ENCODE peak calls at places on chromosomes 1 and 21, in six cellular contexts. G is brain microvascular endothelial cell, X is endodermal cell, M is fibroblast of the aortic adventitia, Z is breast epithelium, C is AG04450. F is an unnamed sample.

GRCh38 chr21:46634427-46634826 is 1.0 kb upstream of the PRMT2 start:
- DNase-seq in M (no peak), Z (no peak), G (no peak), C (no peak), X (no peak), F (no peak)

GRCh38 chr1:234507089-234507488 is 28.1 kb upstream of the TARBP1 start:
- DNase-seq in Z (no peak), M (no peak), G (no peak), C (no peak), X (no peak), F (no peak)

GRCh38 chr1:36400825-36401601 is 3.3 kb upstream of the LSM10 start:
- DNase-seq in C (no peak), X (peak), Z (peak), M (peak), G (peak), F (no peak)

GRCh38 chr1:193427524-193427923 is 241.1 kb upstream of the B3GALT2 start:
- DNase-seq in G (peak), C (no peak), M (no peak), X (no peak), Z (no peak), F (no peak)

GRCh38 chr1:115838805-115839705 is 1.9 kb downstream of the NHLH2 start:
- DNase-seq in C (no peak), Z (peak), X (peak), M (no peak), G (no peak), F (peak)

GRCh38 chr1:193556042-193556441 is 369.6 kb upstream of the B3GALT2 start:
- DNase-seq in Z (no peak), G (no peak), C (no peak), X (no peak), M (no peak), F (no peak)

GRCh38 chr1:67721650-67722291 is 36.8 kb downstream of the GADD45A start:
- DNase-seq in G (no peak), C (no peak), M (no peak), Z (no peak), X (no peak), F (no peak)

GRCh38 chr1:182286761-182287160 is 104.8 kb downstream of the GLUL start:
- DNase-seq in Z (no peak), C (no peak), G (no peak), M (no peak), X (no peak), F (no peak)

GRCh38 chr1:182315157-182315556 is 76.4 kb downstream of the GLUL start:
- DNase-seq in M (no peak), X (peak), Z (no peak), G (no peak), C (no peak), F (no peak)

GRCh38 chr1:64000021-64000420 is 203.4 kb upstream of the UBE2U start:
- DNase-seq in Z (no peak), C (no peak), M (peak), X (no peak), G (no peak), F (peak)

GRCh38 chr21:34962136-34962535 is 87.0 kb downstream of the RUNX1 start:
- DNase-seq in C (no peak), M (no peak), Z (no peak), G (no peak), X (no peak), F (no peak)

GRCh38 chr1:19596719-19597462 is 47.2 kb upstream of the NBL1 start:
- DNase-seq in G (peak), C (peak), X (peak), Z (peak), M (peak), F (peak)

GRCh38 chr1:22808186-22808845 is 97.7 kb downstream of the EPHB2 start:
- DNase-seq in Z (peak), C (peak), G (peak), M (peak), X (no peak), F (peak)

GRCh38 chr1:22976127-22976460 is 3.4 kb upstream of the LACTBL1 start:
- DNase-seq in Z (no peak), C (no peak), M (no peak), X (no peak), G (no peak), F (no peak)

GRCh38 chr1:111285879-111286278 is 4.8 kb upstream of the CHIA start:
- DNase-seq in C (no peak), M (no peak), X (peak), G (no peak), Z (no peak), F (peak)

GRCh38 chr1:46522184-46522968 is 29.1 kb downstream of the KNCN start:
- DNase-seq in G (peak), C (no peak), Z (peak), X (peak), M (peak), F (peak)

GRCh38 chr21:43751955-43752591 is 24.0 kb downstream of the CSTB start:
- DNase-seq in M (no peak), G (no peak), X (no peak), C (no peak), Z (no peak), F (no peak)

GRCh38 chr1:35112668-35113067 is 33.5 kb downstream of the ZMYM1 start:
- DNase-seq in X (no peak), M (peak), C (no peak), G (no peak), Z (no peak), F (no peak)

GRCh38 chr1:44775930-44776748 is 799 bp downstream of the RPS8 start:
- DNase-seq in X (no peak), G (no peak), Z (no peak), C (no peak), M (peak), F (peak)

GRCh38 chr1:40708750-40709099 is 17.2 kb downstream of the NFYC start:
- DNase-seq in C (peak), M (peak), Z (no peak), X (no peak), G (no peak), F (peak)

GRCh38 chr1:115184260-115184950 is 95.1 kb upstream of the TSPAN2 start:
- DNase-seq in M (no peak), Z (no peak), C (no peak), X (no peak), G (no peak), F (no peak)

GRCh38 chr1:208174200-208174599 is 70.0 kb downstream of the PLXNA2 start:
- DNase-seq in C (no peak), Z (no peak), X (no peak), M (no peak), G (no peak), F (no peak)

GRCh38 chr1:208173749-208174148 is 70.4 kb downstream of the PLXNA2 start:
- DNase-seq in G (no peak), Z (no peak), C (no peak), M (no peak), X (no peak), F (no peak)

GRCh38 chr1:208176654-208177053 is 67.5 kb downstream of the PLXNA2 start:
- DNase-seq in M (no peak), X (no peak), Z (no peak), G (no peak), C (no peak), F (no peak)

GRCh38 chr1:208174736-208175507 is 69.3 kb downstream of the PLXNA2 start:
- DNase-seq in Z (no peak), G (peak), C (no peak), X (peak), M (peak), F (no peak)

GRCh38 chr1:208175508-208175895 is 68.7 kb downstream of the PLXNA2 start:
- DNase-seq in X (no peak), Z (no peak), G (no peak), C (no peak), M (no peak), F (no peak)
- TF ChIP-seq CTCF in X (no peak), Z (no peak), G (no peak), C (no peak), M (no peak), F (no peak)

DNA sequence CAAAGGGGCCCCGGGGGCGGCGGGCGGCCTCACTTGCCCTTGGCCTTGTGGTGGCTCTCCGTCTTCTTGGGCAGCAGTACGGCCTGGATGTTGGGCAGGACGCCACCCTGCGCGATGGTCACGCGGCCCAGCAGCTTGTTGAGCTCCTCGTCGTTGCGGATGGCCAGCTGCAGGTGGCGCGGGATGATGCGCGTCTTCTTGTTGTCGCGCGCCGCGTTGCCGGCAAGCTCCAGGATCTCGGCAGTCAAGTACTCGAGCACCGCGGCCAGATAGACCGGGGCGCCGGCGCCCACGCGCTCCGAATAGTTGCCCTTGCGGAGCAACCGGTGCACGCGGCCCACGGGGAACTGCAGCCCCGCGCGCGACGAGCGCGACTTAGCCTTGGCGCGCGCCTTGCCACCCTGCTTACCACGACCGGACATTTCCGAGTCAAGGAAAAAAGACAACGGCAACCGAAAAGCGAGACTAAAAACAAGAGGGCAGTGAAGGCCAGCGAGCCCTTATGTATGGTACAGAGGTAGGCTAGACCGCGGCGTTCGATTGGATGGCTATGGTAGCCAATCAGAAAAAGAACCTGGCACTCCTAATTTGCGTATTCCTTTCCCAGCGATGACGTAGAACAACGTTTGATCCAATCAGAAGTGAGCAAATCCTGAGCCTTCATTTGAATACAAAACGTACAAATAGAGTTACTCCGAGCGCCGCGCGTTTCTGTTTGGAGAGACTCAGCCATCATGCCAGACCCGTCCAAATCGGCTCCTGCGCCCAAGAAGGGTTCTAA is 29.6 kb upstream of the RNF187 start:
- DNase-seq in Z (peak), X (peak), C (peak), G (peak), M (peak), F (peak)
- H3K4me3 ChIP-seq in Z (peak), X (peak), C (peak), G (peak), M (peak), F (peak)

GRCh38 chr1:102796429-102796828 is 311.9 kb downstream of the COL11A1 start:
- DNase-seq in G (no peak), C (no peak), X (no peak), M (no peak), Z (no peak), F (no peak)

GRCh38 chr1:102790997-102791396 is 317.3 kb downstream of the COL11A1 start:
- DNase-seq in G (peak), X (no peak), M (no peak), C (no peak), Z (no peak), F (no peak)
- TF ChIP-seq CTCF in G (peak), X (peak), M (no peak), C (peak), Z (no peak), F (no peak)

GRCh38 chr1:214367841-214368240 is 86.9 kb downstream of the SMYD2 start:
- DNase-seq in C (no peak), M (no peak), G (no peak), X (no peak), Z (no peak), F (no peak)
- H3K4me3 ChIP-seq in C (no peak), M (no peak), G (no peak), X (no peak), Z (no peak), F (no peak)

DNA sequence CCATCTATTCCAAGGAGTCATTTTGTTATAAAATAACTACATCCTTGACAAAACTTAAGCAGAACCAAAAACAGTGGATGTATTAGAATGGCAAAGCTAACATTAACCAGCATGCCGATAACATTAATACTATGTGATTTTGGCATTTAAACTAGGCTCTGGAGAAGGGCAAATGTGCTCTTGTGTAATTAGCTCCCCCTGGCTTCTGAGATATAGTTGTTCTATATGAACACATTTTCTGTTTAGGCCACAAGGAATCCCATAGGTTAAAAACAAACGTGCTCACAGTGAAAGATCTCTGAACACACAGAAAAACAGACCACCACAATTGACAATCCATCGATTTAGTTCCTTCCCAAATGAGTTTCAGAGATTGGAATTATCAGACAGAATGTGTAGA is 57.4 kb upstream of the TARS2 start:
- DNase-seq in M (peak), G (no peak), Z (no peak), X (no peak), C (no peak), F (peak)
- TF ChIP-seq CTCF in M (peak), G (peak), Z (no peak), X (peak), C (peak), F (peak)

GRCh38 chr1:59316497-59317128 is 19.7 kb downstream of the FGGY start:
- DNase-seq in C (peak), M (peak), Z (no peak), G (peak), X (no peak), F (no peak)
- H3K4me3 ChIP-seq in C (peak), M (peak), Z (peak), G (peak), X (no peak), F (no peak)

GRCh38 chr1:18147672-18148071 is 40.1 kb downstream of the IGSF21 start:
- DNase-seq in M (no peak), C (no peak), G (no peak), X (no peak), Z (no peak), F (no peak)

GRCh38 chr1:18151436-18151835 is 43.8 kb downstream of the IGSF21 start:
- DNase-seq in Z (no peak), X (no peak), M (no peak), G (no peak), C (no peak), F (no peak)

GRCh38 chr1:18146886-18147285 is 39.3 kb downstream of the IGSF21 start:
- DNase-seq in M (no peak), X (no peak), Z (no peak), G (no peak), C (no peak), F (no peak)

GRCh38 chr1:18145851-18146618 is 38.4 kb downstream of the IGSF21 start:
- DNase-seq in G (no peak), C (no peak), X (no peak), M (no peak), Z (no peak), F (no peak)

DNA sequence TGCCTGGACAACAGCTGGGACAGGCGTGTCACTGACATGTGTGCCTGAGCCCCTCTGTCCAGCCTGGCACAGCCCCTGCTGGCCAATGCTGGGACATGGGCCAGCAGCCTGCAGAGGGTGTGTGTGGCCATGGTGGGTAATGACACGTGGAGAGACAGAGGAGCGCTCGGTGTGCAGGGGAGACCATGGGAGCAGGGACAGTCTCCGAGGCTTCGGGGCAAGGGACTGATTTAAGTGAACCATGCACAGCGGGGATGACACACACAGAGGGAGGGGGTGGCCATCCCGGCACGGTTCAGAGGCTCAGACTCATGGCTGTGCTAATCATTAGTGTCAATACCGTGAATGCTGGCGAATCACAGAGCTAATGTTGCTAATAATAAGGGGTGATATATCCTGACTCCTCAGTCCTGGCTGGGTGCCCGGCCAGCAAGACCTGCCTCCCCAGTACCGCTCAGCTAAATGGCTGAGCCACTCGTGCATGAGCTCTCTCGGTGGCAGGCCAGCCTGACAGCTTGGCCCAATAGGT is 41.6 kb downstream of the IGSF21 start:
- DNase-seq in Z (no peak), C (no peak), M (no peak), X (peak), G (no peak), F (no peak)
- TF ChIP-seq CTCF in Z (no peak), C (no peak), M (no peak), X (peak), G (no peak), F (no peak)